ENCODE peak calls at places on chromosomes 3 and 15, in ten cellular contexts. I is GM06990; V is endothelial cell; H is activated CD4-positive, CD25-positive, alpha-beta regulatory T cell treated with anti-CD3 and anti-CD28 coated beads, Interleukin-2, amount 50 U/mL, for 72 hours; F is right cardiac atrium; L is KG1; Z is heart right ventricle; T is foreskin fibroblast; A is fibroblast of lung; C is activated T-cell treated with anti-CD3 and anti-CD28 coated beads for 1 hour. J is an unnamed sample.

GRCh38 chr3:39812537-39812936 is 3.1 kb downstream of the MYRIP start:
- DNase-seq in T (no peak), I (no peak), A (no peak), F (peak; percentile 58), V (peak; percentile 36), Z (no peak), L (no peak), C (no peak), H (no peak), J (no peak)

GRCh38 chr3:155312781-155313180 is 19.3 kb upstream of the STRIT1 start:
- DNase-seq in V (no peak), C (no peak), F (no peak), Z (no peak), H (no peak), L (no peak), I (no peak), T (peak; percentile 41), A (peak; percentile 54), J (no peak)

GRCh38 chr15:100050877-100051786 is 290.6 kb downstream of the ADAMTS17 start:
- DNase-seq in I (no peak), V (no peak), F (no peak), A (no peak), Z (no peak), C (no peak), H (no peak), L (no peak), T (no peak), J (no peak)

GRCh38 chr3:141828487-141829284 is 47.8 kb upstream of the ATP1B3 start:
- DNase-seq in V (no peak), A (peak; percentile 47), F (peak; percentile 76), L (no peak), T (peak; percentile 28), Z (peak; percentile 31), I (no peak), H (no peak), C (no peak), J (no peak)

GRCh38 chr3:194773216-194773615 is 87.5 kb downstream of the FAM43A start:
- DNase-seq in C (no peak), V (no peak), Z (peak; percentile 49), T (no peak), I (no peak), A (peak; percentile 33), H (no peak), L (no peak), F (peak; percentile 80), J (no peak)

GRCh38 chr3:49930922-49931321 is 1.3 kb upstream of the MON1A start:
- DNase-seq in I (no peak), V (peak; percentile 30), L (no peak), C (no peak), Z (no peak), A (no peak), F (no peak), T (no peak), H (no peak), J (no peak)

GRCh38 chr15:68054658-68055223 is 626 bp downstream of the PIAS1 start:
- DNase-seq in V (peak; percentile 81), L (no peak), H (peak; percentile 55), I (peak; percentile 73), A (peak; percentile 19), Z (peak; percentile 60), F (peak; percentile 83), T (no peak), C (peak; percentile 14), J (peak; percentile 18)

GRCh38 chr15:84773716-84774115 is 25.3 kb downstream of the ZNF592 start:
- DNase-seq in F (no peak), T (no peak), Z (no peak), V (no peak), L (no peak), A (no peak), C (no peak), H (no peak), I (no peak), J (no peak)

GRCh38 chr3:94561094-94561493 is 498.2 kb downstream of the NSUN3 start:
- DNase-seq in V (no peak), F (no peak), C (no peak), Z (no peak), T (no peak), A (no peak), I (no peak), L (no peak), H (no peak), J (no peak)

GRCh38 chr15:43998607-43999006 is 171.8 kb downstream of the WDR76 start:
- DNase-seq in F (peak; percentile 86), A (peak; percentile 70), Z (peak; percentile 21), V (no peak), T (peak; percentile 34), H (no peak), L (no peak), C (no peak), I (no peak), J (no peak)

GRCh38 chr3:184636774-184637316 is 75.0 kb downstream of the MAGEF1 start:
- DNase-seq in F (no peak), Z (no peak), C (peak; percentile 5), H (no peak), T (peak; percentile 14), L (no peak), V (no peak), I (no peak), A (peak; percentile 58), J (no peak)

GRCh38 chr3:72973031-72973723 is 23.4 kb upstream of the PPP4R2 start:
- DNase-seq in L (no peak), Z (no peak), C (no peak), I (no peak), T (no peak), A (no peak), H (no peak), F (peak; percentile 39), V (no peak), J (no peak)

GRCh38 chr3:15460891-15461524 is 33.6 kb downstream of the EAF1 start:
- DNase-seq in I (no peak), C (no peak), Z (no peak), L (no peak), H (no peak), F (no peak), A (no peak), T (no peak), V (no peak), J (no peak)

GRCh38 chr3:194134231-194134756 is 1.7 kb upstream of the HES1 start:
- DNase-seq in T (peak; percentile 41), A (peak; percentile 62), C (no peak), Z (peak; percentile 79), V (peak; percentile 69), L (peak; percentile 56), I (peak; percentile 86), H (peak; percentile 52), F (peak; percentile 93), J (peak; percentile 15)

GRCh38 chr3:190811775-190812480 is 50.6 kb downstream of the GMNC start:
- DNase-seq in V (peak; percentile 57), A (peak; percentile 81), H (no peak), Z (no peak), L (no peak), I (peak; percentile 3), C (no peak), F (no peak), T (no peak), J (no peak)

GRCh38 chr15:29698030-29698701 is 124.1 kb downstream of the TJP1 start:
- DNase-seq in A (peak; percentile 50), H (no peak), V (no peak), Z (no peak), F (no peak), T (peak; percentile 82), I (no peak), L (no peak), C (no peak), J (no peak)